ENCODE peak calls at places on chromosome 16, in seven cellular contexts. Z is Peyer's patch, K is transverse colon, I is fibroblast of lung, D is heart left ventricle, J is left lung, T is AG04450. V is an unnamed sample.
A peak's percentile ranks its signal among the peaks of the same experiment; 100 is the strongest.

GRCh38 chr16:9092963-9093477 is 1.6 kb downstream of the HAPSTR1 start:
- DNase-seq in D (peak; percentile 47), I (no peak), K (peak; percentile 42), J (peak; percentile 39), Z (peak; percentile 36), T (no peak), V (no peak)

GRCh38 chr16:15748654-15749053 is 98.6 kb downstream of the NDE1 start:
- DNase-seq in K (no peak), I (no peak), T (no peak), D (no peak), J (no peak), Z (no peak), V (no peak)

GRCh38 chr16:62077998-62078397 is 41.8 kb upstream of the CDH8 start:
- DNase-seq in J (no peak), K (no peak), D (no peak), I (no peak), Z (no peak), T (no peak), V (no peak)

GRCh38 chr16:81472391-81472790 is 27.8 kb downstream of the CMIP start:
- DNase-seq in Z (no peak), T (no peak), I (no peak), K (no peak), D (no peak), J (no peak), V (no peak)

GRCh38 chr16:88415381-88416323 is 32.9 kb downstream of the ZNF469 start:
- DNase-seq in J (no peak), K (no peak), I (no peak), T (no peak), D (no peak), Z (no peak), V (no peak)

GRCh38 chr16:75265911-75266701 is 14.7 kb upstream of the BCAR1 start:
- DNase-seq in J (peak; percentile 75), K (peak; percentile 86), Z (no peak), T (no peak), D (peak; percentile 77), I (peak; percentile 75), V (peak; percentile 74)

GRCh38 chr16:61879-62281 is 8.3 kb downstream of the SNRNP25 start:
- DNase-seq in K (no peak), D (no peak), I (no peak), Z (no peak), T (no peak), J (no peak), V (no peak)

GRCh38 chr16:65002265-65002664 is 119.6 kb downstream of the CDH11 start:
- DNase-seq in D (no peak), T (no peak), Z (no peak), K (no peak), I (peak; percentile 49), J (no peak), V (no peak)

GRCh38 chr16:4676826-4677225 is 16.5 kb upstream of the NUDT16L1 start:
- DNase-seq in I (no peak), Z (no peak), J (no peak), D (peak; percentile 84), K (no peak), T (no peak), V (no peak)

GRCh38 chr16:11396241-11397048 is 51.2 kb downstream of the RMI2 start:
- DNase-seq in D (peak; percentile 80), Z (peak; percentile 44), T (peak; percentile 27), I (peak; percentile 61), K (peak; percentile 68), J (peak; percentile 62), V (peak; percentile 82)

GRCh38 chr16:49586466-49586865 is 212.9 kb downstream of the C16orf78 start:
- DNase-seq in J (no peak), D (no peak), I (no peak), K (no peak), Z (no peak), T (no peak), V (no peak)

GRCh38 chr16:82633964-82634600 is 7.3 kb downstream of the CDH13 start:
- DNase-seq in Z (no peak), D (peak; percentile 47), T (no peak), J (no peak), K (peak; percentile 28), I (no peak), V (peak; percentile 84)

GRCh38 chr16:88533381-88533831 is 36.8 kb upstream of the ZC3H18 start:
- DNase-seq in D (no peak), I (peak; percentile 50), K (no peak), Z (no peak), T (peak; percentile 20), J (no peak), V (peak; percentile 32)

GRCh38 chr16:54462151-54462651 is 175.6 kb upstream of the IRX3 start:
- DNase-seq in T (no peak), Z (no peak), J (no peak), D (no peak), K (no peak), I (no peak), V (no peak)

GRCh38 chr16:53495325-53495724 is 7.7 kb downstream of the AKTIP start:
- DNase-seq in I (no peak), T (no peak), K (no peak), D (no peak), J (no peak), Z (no peak), V (no peak)

GRCh38 chr16:49596699-49597291 is 223.2 kb downstream of the C16orf78 start:
- DNase-seq in I (no peak), D (no peak), Z (no peak), T (no peak), K (no peak), J (no peak), V (no peak)

GRCh38 chr16:77780378-77780837 is 8.0 kb upstream of the VAT1L start:
- DNase-seq in I (peak; percentile 77), K (no peak), J (no peak), Z (no peak), T (peak; percentile 92), D (no peak), V (peak; percentile 74)

GRCh38 chr16:680967-681745 is 946 bp downstream of the STUB1 start:
- DNase-seq in J (peak; percentile 56), K (peak; percentile 56), Z (no peak), D (no peak), I (peak; percentile 57), T (no peak), V (no peak)

GRCh38 chr16:27515874-27516353 is 33.8 kb downstream of the GTF3C1 start:
- DNase-seq in J (no peak), I (no peak), T (no peak), K (no peak), D (peak; percentile 54), Z (no peak), V (peak; percentile 29)

GRCh38 chr16:48137822-48138221 is 18.0 kb downstream of the ABCC12 start:
- DNase-seq in I (no peak), T (no peak), D (no peak), Z (no peak), K (no peak), J (no peak), V (no peak)

DNA sequence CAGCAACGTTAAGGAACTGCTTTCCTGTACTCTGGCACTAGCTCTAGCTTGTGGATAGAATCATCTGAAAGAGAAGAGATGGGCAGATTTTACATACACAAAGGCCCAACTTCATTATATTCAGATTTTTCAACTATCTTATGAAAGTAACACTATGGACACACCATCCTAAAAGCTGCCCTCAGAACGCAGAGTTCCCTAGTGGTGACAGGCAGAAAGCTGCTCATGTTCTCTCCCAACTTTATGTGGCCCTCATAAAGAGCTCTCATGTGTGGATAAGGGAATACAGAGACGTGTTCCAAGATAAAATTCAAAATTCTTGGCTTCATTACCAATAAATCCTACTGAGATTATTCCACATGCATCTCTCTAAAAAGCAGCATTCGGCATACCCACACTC is 1.5 kb downstream of the CFAP20 start:
- DNase-seq in T (no peak), Z (no peak), D (no peak), I (no peak), K (no peak), J (no peak), V (no peak)
- TF ChIP-seq CTCF in T (peak; percentile 39), Z (no peak), D (no peak), I (peak; percentile 11), K (peak; percentile 33), J (no peak), V (no peak)

DNA sequence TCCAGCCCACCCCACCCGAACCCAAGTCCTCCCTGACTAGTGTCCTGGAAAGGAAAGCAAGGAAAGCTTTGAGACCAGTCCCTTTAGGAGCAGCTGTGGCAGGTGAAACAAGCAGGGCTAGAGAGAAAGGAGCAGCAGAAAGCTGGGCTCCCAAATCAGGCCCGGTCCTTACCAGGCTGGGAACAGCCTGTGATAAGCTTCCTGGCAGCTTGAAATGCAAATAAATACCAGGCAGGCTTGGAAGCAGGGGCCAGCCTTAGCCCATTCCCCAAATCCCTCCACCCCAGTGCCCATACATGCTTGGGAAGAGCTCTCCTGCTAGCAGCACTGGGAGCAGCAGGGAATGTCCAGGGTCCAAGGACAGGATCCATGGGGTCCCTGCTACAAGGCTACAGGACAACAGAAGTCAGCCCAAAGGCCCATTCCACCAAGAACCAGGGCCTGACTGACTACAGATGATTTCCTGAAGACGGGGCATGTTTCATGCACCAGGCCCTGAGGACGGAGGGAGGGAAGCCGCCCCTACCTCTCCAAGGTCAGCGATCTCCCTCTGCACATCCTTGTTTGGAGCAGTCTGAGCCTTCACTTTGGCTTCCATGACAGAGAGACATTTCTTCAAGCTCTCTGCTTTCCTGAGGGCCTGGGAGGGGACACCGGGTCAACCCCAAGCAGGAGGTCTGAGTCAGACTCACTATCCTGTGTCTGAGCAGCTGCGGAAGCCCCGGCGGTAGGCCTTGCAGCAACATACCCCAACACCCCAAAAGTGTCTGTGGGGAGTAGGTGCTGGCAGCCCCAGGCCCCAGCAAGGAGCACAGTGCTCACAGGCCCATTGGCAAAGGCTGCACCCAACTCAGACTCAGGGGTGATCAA is 2.6 kb upstream of the EXOSC6 start:
- DNase-seq in Z (no peak), I (no peak), D (no peak), J (no peak), T (no peak), K (no peak), V (no peak)
- H3K27ac ChIP-seq in Z (no peak overlapping the region), I (no peak overlapping the region), D (no peak overlapping the region), J (no peak overlapping the region), T (no peak overlapping the region), K (no peak overlapping the region), V (peak overlapping the region; percentile 94)

DNA sequence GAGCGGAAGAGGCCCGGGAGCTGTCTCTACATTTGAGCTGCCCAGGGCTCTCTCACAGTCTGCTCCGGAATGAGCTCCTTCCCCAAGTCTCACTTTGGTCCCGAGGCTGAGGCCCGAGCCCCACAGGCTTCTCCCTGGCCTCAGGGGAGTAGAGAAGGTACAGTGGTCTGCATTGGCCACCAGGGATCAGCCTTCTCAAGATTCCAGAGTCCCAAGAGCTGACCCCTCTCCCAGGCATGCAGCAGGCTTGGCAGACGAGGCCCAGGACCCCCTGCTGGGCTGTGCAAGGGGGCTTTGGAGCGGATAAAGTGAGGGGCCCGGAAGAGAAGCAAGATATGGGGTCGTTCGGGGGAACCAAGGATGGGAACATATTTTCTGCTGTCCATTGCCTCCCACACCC is 3.1 kb downstream of the PRSS27 start:
- DNase-seq in I (no peak), K (no peak), D (no peak), J (no peak), T (no peak), Z (no peak), V (no peak)
- TF ChIP-seq CTCF in I (no peak), K (no peak), D (no peak), J (no peak), T (no peak), Z (no peak), V (no peak)

DNA sequence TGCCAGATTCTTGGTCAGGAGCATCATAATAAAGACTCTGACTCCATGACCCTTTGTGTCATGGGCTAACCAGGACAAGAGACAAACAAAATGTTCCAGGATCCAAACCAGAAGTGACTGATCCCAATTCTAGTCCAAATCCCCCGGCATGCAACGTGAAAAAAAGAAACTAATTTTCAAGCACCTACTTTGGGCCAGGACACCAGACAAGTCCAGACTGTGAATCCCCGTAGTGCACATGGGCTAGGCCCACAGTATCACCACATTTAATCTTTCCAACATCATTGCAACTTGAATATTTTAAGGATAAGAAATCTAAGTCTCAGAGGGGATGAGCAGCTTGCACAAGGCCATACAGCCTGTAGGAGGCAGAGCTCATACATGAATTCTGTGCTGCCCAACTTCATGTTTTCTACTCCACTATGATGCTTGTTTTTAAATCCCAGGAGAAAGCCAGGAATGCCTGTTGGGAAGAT is 365.7 kb downstream of the NPIPA8 start:
- DNase-seq in J (no peak), K (no peak), I (no peak), D (no peak), Z (no peak), T (no peak), V (no peak)
- H3K27ac ChIP-seq in J (no peak overlapping the region), K (no peak overlapping the region), I (no peak overlapping the region), D (no peak overlapping the region), Z (no peak overlapping the region), T (no peak overlapping the region), V (no peak overlapping the region)